ENCODE peak calls at places on chromosomes 5 and 9, in eight cellular contexts. One of them, this sample, is unnamed.

GRCh38 chr9:127163409-127163808 is 41.0 kb upstream of the ANGPTL2 start:
- DNase-seq in CD4-positive, alpha-beta T cell: no peak
- DNase-seq in fibroblast of lung: peak; percentile 75
- DNase-seq in breast epithelium: no peak
- DNase-seq in progenitor cell of endocrine pancreas: no peak
- DNase-seq in astrocyte of the spinal cord: peak; percentile 78
- DNase-seq in GM13977: no peak
- DNase-seq in AG09319: no peak
- DNase-seq in this sample: no peak

GRCh38 chr5:130874861-130875419 is 290.1 kb downstream of the HINT1 start:
- DNase-seq in CD4-positive, alpha-beta T cell: no peak
- DNase-seq in fibroblast of lung: no peak
- DNase-seq in breast epithelium: no peak
- DNase-seq in progenitor cell of endocrine pancreas: no peak
- DNase-seq in astrocyte of the spinal cord: no peak
- DNase-seq in GM13977: no peak
- DNase-seq in AG09319: no peak
- DNase-seq in this sample: no peak

GRCh38 chr5:107820339-107820880 is 149.7 kb upstream of the EFNA5 start:
- DNase-seq in CD4-positive, alpha-beta T cell: no peak
- DNase-seq in fibroblast of lung: no peak
- DNase-seq in breast epithelium: no peak
- DNase-seq in progenitor cell of endocrine pancreas: no peak
- DNase-seq in astrocyte of the spinal cord: no peak
- DNase-seq in GM13977: no peak
- DNase-seq in AG09319: no peak
- DNase-seq in this sample: no peak

GRCh38 chr5:96470825-96471224 is 37.8 kb upstream of the PCSK1 start:
- DNase-seq in CD4-positive, alpha-beta T cell: no peak
- DNase-seq in fibroblast of lung: no peak
- DNase-seq in breast epithelium: no peak
- DNase-seq in progenitor cell of endocrine pancreas: no peak
- DNase-seq in astrocyte of the spinal cord: no peak
- DNase-seq in GM13977: no peak
- DNase-seq in AG09319: no peak
- DNase-seq in this sample: no peak

GRCh38 chr5:80686757-80687156 is 32.0 kb upstream of the DHFR start:
- DNase-seq in CD4-positive, alpha-beta T cell: no peak
- DNase-seq in fibroblast of lung: peak; percentile 52
- DNase-seq in breast epithelium: no peak
- DNase-seq in progenitor cell of endocrine pancreas: no peak
- DNase-seq in astrocyte of the spinal cord: peak; percentile 45
- DNase-seq in GM13977: no peak
- DNase-seq in AG09319: peak; percentile 1
- DNase-seq in this sample: no peak

GRCh38 chr9:97697837-97698236 is 697 bp upstream of the XPA start:
- DNase-seq in CD4-positive, alpha-beta T cell: no peak
- DNase-seq in fibroblast of lung: no peak
- DNase-seq in breast epithelium: no peak
- DNase-seq in progenitor cell of endocrine pancreas: no peak
- DNase-seq in astrocyte of the spinal cord: no peak
- DNase-seq in GM13977: no peak
- DNase-seq in AG09319: no peak
- DNase-seq in this sample: no peak

GRCh38 chr9:121226186-121226585 is 24.5 kb upstream of the RAB14 start:
- DNase-seq in CD4-positive, alpha-beta T cell: no peak
- DNase-seq in fibroblast of lung: no peak
- DNase-seq in breast epithelium: no peak
- DNase-seq in progenitor cell of endocrine pancreas: no peak
- DNase-seq in astrocyte of the spinal cord: no peak
- DNase-seq in GM13977: no peak
- DNase-seq in AG09319: no peak
- DNase-seq in this sample: no peak

GRCh38 chr9:98045234-98046160 is 11.0 kb upstream of the NANS start:
- DNase-seq in CD4-positive, alpha-beta T cell: peak; percentile 9
- DNase-seq in fibroblast of lung: no peak
- DNase-seq in breast epithelium: no peak
- DNase-seq in progenitor cell of endocrine pancreas: no peak
- DNase-seq in astrocyte of the spinal cord: no peak
- DNase-seq in GM13977: no peak
- DNase-seq in AG09319: no peak
- DNase-seq in this sample: no peak

GRCh38 chr5:54756796-54757402 is 228.5 kb downstream of the ESM1 start:
- DNase-seq in CD4-positive, alpha-beta T cell: no peak
- DNase-seq in fibroblast of lung: no peak
- DNase-seq in breast epithelium: no peak
- DNase-seq in progenitor cell of endocrine pancreas: no peak
- DNase-seq in astrocyte of the spinal cord: no peak
- DNase-seq in GM13977: no peak
- DNase-seq in AG09319: no peak
- DNase-seq in this sample: no peak

GRCh38 chr5:55982957-55983381 is 11.8 kb downstream of the IL6ST start:
- DNase-seq in CD4-positive, alpha-beta T cell: no peak
- DNase-seq in fibroblast of lung: no peak
- DNase-seq in breast epithelium: no peak
- DNase-seq in progenitor cell of endocrine pancreas: no peak
- DNase-seq in astrocyte of the spinal cord: no peak
- DNase-seq in GM13977: no peak
- DNase-seq in AG09319: no peak
- DNase-seq in this sample: no peak
- TF ChIP-seq CTCF in CD4-positive, alpha-beta T cell: peak; percentile 66
- TF ChIP-seq CTCF in fibroblast of lung: no peak
- TF ChIP-seq CTCF in breast epithelium: peak; percentile 30
- TF ChIP-seq CTCF in progenitor cell of endocrine pancreas: peak; percentile 16
- TF ChIP-seq CTCF in astrocyte of the spinal cord: peak; percentile 15
- TF ChIP-seq CTCF in GM13977: peak; percentile 19
- TF ChIP-seq CTCF in AG09319: peak; percentile 11
- TF ChIP-seq CTCF in this sample: no peak

GRCh38 chr5:122195784-122196394 is 66.5 kb downstream of the ZNF474 start:
- DNase-seq in CD4-positive, alpha-beta T cell: no peak
- DNase-seq in fibroblast of lung: peak; percentile 79
- DNase-seq in breast epithelium: no peak
- DNase-seq in progenitor cell of endocrine pancreas: no peak
- DNase-seq in astrocyte of the spinal cord: peak; percentile 76
- DNase-seq in GM13977: no peak
- DNase-seq in AG09319: no peak
- DNase-seq in this sample: no peak
- TF ChIP-seq CTCF in CD4-positive, alpha-beta T cell: no peak
- TF ChIP-seq CTCF in fibroblast of lung: peak; percentile 87
- TF ChIP-seq CTCF in breast epithelium: peak; percentile 51
- TF ChIP-seq CTCF in progenitor cell of endocrine pancreas: peak; percentile 72
- TF ChIP-seq CTCF in astrocyte of the spinal cord: peak; percentile 78
- TF ChIP-seq CTCF in GM13977: peak; percentile 43
- TF ChIP-seq CTCF in AG09319: peak; percentile 77
- TF ChIP-seq CTCF in this sample: peak; percentile 63

DNA sequence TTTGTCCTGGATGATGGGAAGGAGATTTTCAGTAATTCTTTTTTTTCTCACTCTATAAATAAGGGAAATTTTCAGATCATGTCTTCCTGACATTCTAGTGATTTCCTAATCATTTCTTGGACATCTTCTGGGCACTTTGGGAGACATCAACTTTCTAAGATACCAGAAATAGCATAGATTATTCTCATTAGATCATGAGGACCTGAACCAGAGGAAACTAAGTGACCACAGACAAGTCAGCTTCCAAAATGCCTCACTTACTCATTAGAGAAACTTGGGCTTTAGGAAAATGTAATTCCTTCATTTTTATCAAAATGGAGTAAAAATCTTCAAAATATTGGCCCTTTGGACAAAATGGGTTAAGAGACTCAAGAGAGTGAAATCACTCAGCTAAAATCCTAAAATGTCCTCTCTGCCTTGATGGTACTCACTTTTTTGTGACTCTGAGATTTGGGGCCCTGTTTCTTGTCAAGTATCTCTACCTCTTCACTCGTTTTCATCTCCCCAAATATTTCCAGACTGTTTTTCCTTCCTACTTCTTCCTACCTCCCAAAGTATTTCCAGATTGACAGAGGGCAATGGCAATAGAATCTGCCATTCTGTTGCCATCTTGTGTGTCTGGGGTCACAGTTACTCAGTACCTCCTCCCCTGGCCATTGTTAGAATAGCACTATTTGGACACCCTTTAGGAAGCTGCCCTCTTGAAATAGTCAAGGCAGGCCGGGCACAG is 194.5 kb downstream of the NR3C1 start:
- DNase-seq in CD4-positive, alpha-beta T cell: no peak
- DNase-seq in fibroblast of lung: no peak
- DNase-seq in breast epithelium: no peak
- DNase-seq in progenitor cell of endocrine pancreas: no peak
- DNase-seq in astrocyte of the spinal cord: no peak
- DNase-seq in GM13977: no peak
- DNase-seq in AG09319: no peak
- DNase-seq in this sample: no peak
- TF ChIP-seq CTCF in CD4-positive, alpha-beta T cell: no peak
- TF ChIP-seq CTCF in fibroblast of lung: no peak
- TF ChIP-seq CTCF in breast epithelium: no peak
- TF ChIP-seq CTCF in progenitor cell of endocrine pancreas: no peak
- TF ChIP-seq CTCF in astrocyte of the spinal cord: peak; percentile 23
- TF ChIP-seq CTCF in GM13977: peak; percentile 35
- TF ChIP-seq CTCF in AG09319: no peak
- TF ChIP-seq CTCF in this sample: no peak

GRCh38 chr9:134880484-134881312 is at the start of gene FCN2:
- DNase-seq in CD4-positive, alpha-beta T cell: no peak
- DNase-seq in fibroblast of lung: no peak
- DNase-seq in breast epithelium: no peak
- DNase-seq in progenitor cell of endocrine pancreas: no peak
- DNase-seq in astrocyte of the spinal cord: no peak
- DNase-seq in GM13977: no peak
- DNase-seq in AG09319: no peak
- DNase-seq in this sample: peak; percentile 38
- TF ChIP-seq CTCF in CD4-positive, alpha-beta T cell: no peak
- TF ChIP-seq CTCF in fibroblast of lung: no peak
- TF ChIP-seq CTCF in breast epithelium: no peak
- TF ChIP-seq CTCF in progenitor cell of endocrine pancreas: no peak
- TF ChIP-seq CTCF in astrocyte of the spinal cord: no peak
- TF ChIP-seq CTCF in GM13977: no peak
- TF ChIP-seq CTCF in AG09319: no peak
- TF ChIP-seq CTCF in this sample: no peak

GRCh38 chr5:125194901-125195300 is 448.5 kb upstream of the ZNF608 start:
- DNase-seq in CD4-positive, alpha-beta T cell: no peak
- DNase-seq in fibroblast of lung: no peak
- DNase-seq in breast epithelium: no peak
- DNase-seq in progenitor cell of endocrine pancreas: no peak
- DNase-seq in astrocyte of the spinal cord: no peak
- DNase-seq in GM13977: no peak
- DNase-seq in AG09319: no peak
- DNase-seq in this sample: peak; percentile 39
- TF ChIP-seq CTCF in CD4-positive, alpha-beta T cell: no peak
- TF ChIP-seq CTCF in fibroblast of lung: no peak
- TF ChIP-seq CTCF in breast epithelium: no peak
- TF ChIP-seq CTCF in progenitor cell of endocrine pancreas: no peak
- TF ChIP-seq CTCF in astrocyte of the spinal cord: no peak
- TF ChIP-seq CTCF in GM13977: no peak
- TF ChIP-seq CTCF in AG09319: no peak
- TF ChIP-seq CTCF in this sample: no peak

GRCh38 chr5:177553671-177554429 is 513 bp downstream of the FAM193B start:
- DNase-seq in CD4-positive, alpha-beta T cell: peak; percentile 32
- DNase-seq in fibroblast of lung: no peak
- DNase-seq in breast epithelium: peak; percentile 54
- DNase-seq in progenitor cell of endocrine pancreas: peak; percentile 24
- DNase-seq in astrocyte of the spinal cord: no peak
- DNase-seq in GM13977: peak; percentile 82
- DNase-seq in AG09319: no peak
- DNase-seq in this sample: peak; percentile 53

GRCh38 chr5:177555228-177555627 is 865 bp upstream of the FAM193B start:
- DNase-seq in CD4-positive, alpha-beta T cell: no peak
- DNase-seq in fibroblast of lung: no peak
- DNase-seq in breast epithelium: no peak
- DNase-seq in progenitor cell of endocrine pancreas: no peak
- DNase-seq in astrocyte of the spinal cord: no peak
- DNase-seq in GM13977: no peak
- DNase-seq in AG09319: no peak
- DNase-seq in this sample: no peak

GRCh38 chr5:177552839-177553455 is 1.4 kb downstream of the FAM193B start:
- DNase-seq in CD4-positive, alpha-beta T cell: no peak
- DNase-seq in fibroblast of lung: peak; percentile 17
- DNase-seq in breast epithelium: no peak
- DNase-seq in progenitor cell of endocrine pancreas: no peak
- DNase-seq in astrocyte of the spinal cord: no peak
- DNase-seq in GM13977: no peak
- DNase-seq in AG09319: no peak
- DNase-seq in this sample: peak; percentile 53

GRCh38 chr5:177555665-177556064 is 1.3 kb upstream of the FAM193B start:
- DNase-seq in CD4-positive, alpha-beta T cell: no peak
- DNase-seq in fibroblast of lung: no peak
- DNase-seq in breast epithelium: no peak
- DNase-seq in progenitor cell of endocrine pancreas: no peak
- DNase-seq in astrocyte of the spinal cord: no peak
- DNase-seq in GM13977: no peak
- DNase-seq in AG09319: no peak
- DNase-seq in this sample: no peak

GRCh38 chr5:177554474-177555111 is at the start of gene FAM193B:
- DNase-seq in CD4-positive, alpha-beta T cell: peak; percentile 94
- DNase-seq in fibroblast of lung: peak; percentile 89
- DNase-seq in breast epithelium: peak; percentile 96
- DNase-seq in progenitor cell of endocrine pancreas: peak; percentile 93
- DNase-seq in astrocyte of the spinal cord: peak; percentile 91
- DNase-seq in GM13977: peak; percentile 99
- DNase-seq in AG09319: peak; percentile 69
- DNase-seq in this sample: peak; percentile 97
- TF ChIP-seq CTCF in CD4-positive, alpha-beta T cell: no peak
- TF ChIP-seq CTCF in fibroblast of lung: no peak
- TF ChIP-seq CTCF in breast epithelium: peak; percentile 24
- TF ChIP-seq CTCF in progenitor cell of endocrine pancreas: peak; percentile 45
- TF ChIP-seq CTCF in astrocyte of the spinal cord: peak; percentile 15
- TF ChIP-seq CTCF in GM13977: no peak
- TF ChIP-seq CTCF in AG09319: peak; percentile 12
- TF ChIP-seq CTCF in this sample: no peak

GRCh38 chr9:110130791-110131416 is 77.1 kb downstream of the C9orf152 start:
- DNase-seq in CD4-positive, alpha-beta T cell: no peak
- DNase-seq in fibroblast of lung: no peak
- DNase-seq in breast epithelium: no peak
- DNase-seq in progenitor cell of endocrine pancreas: no peak
- DNase-seq in astrocyte of the spinal cord: no peak
- DNase-seq in GM13977: no peak
- DNase-seq in AG09319: no peak
- DNase-seq in this sample: no peak

GRCh38 chr9:110129460-110129859 is 78.5 kb downstream of the C9orf152 start:
- DNase-seq in CD4-positive, alpha-beta T cell: no peak
- DNase-seq in fibroblast of lung: no peak
- DNase-seq in breast epithelium: no peak
- DNase-seq in progenitor cell of endocrine pancreas: no peak
- DNase-seq in astrocyte of the spinal cord: no peak
- DNase-seq in GM13977: no peak
- DNase-seq in AG09319: no peak
- DNase-seq in this sample: no peak

GRCh38 chr9:110128664-110129329 is 79.2 kb downstream of the C9orf152 start:
- DNase-seq in CD4-positive, alpha-beta T cell: no peak
- DNase-seq in fibroblast of lung: no peak
- DNase-seq in breast epithelium: no peak
- DNase-seq in progenitor cell of endocrine pancreas: no peak
- DNase-seq in astrocyte of the spinal cord: no peak
- DNase-seq in GM13977: peak; percentile 64
- DNase-seq in AG09319: no peak
- DNase-seq in this sample: no peak

GRCh38 chr9:110131499-110131898 is 76.5 kb downstream of the C9orf152 start:
- DNase-seq in CD4-positive, alpha-beta T cell: no peak
- DNase-seq in fibroblast of lung: no peak
- DNase-seq in breast epithelium: no peak
- DNase-seq in progenitor cell of endocrine pancreas: no peak
- DNase-seq in astrocyte of the spinal cord: no peak
- DNase-seq in GM13977: no peak
- DNase-seq in AG09319: no peak
- DNase-seq in this sample: no peak

GRCh38 chr9:110130211-110130610 is 77.7 kb downstream of the C9orf152 start:
- DNase-seq in CD4-positive, alpha-beta T cell: no peak
- DNase-seq in fibroblast of lung: no peak
- DNase-seq in breast epithelium: no peak
- DNase-seq in progenitor cell of endocrine pancreas: no peak
- DNase-seq in astrocyte of the spinal cord: no peak
- DNase-seq in GM13977: no peak
- DNase-seq in AG09319: no peak
- DNase-seq in this sample: no peak
- TF ChIP-seq CTCF in CD4-positive, alpha-beta T cell: no peak
- TF ChIP-seq CTCF in fibroblast of lung: no peak
- TF ChIP-seq CTCF in breast epithelium: no peak
- TF ChIP-seq CTCF in progenitor cell of endocrine pancreas: no peak
- TF ChIP-seq CTCF in astrocyte of the spinal cord: no peak
- TF ChIP-seq CTCF in GM13977: no peak
- TF ChIP-seq CTCF in AG09319: no peak
- TF ChIP-seq CTCF in this sample: no peak

This sample was measured in glutamatergic neuron.